ENCODE peak calls at places on chromosomes 16 and 17, in six cellular contexts. W, G, Y, Q, X and S are unnamed samples.

GRCh38 chr16:55433030-55433429 is 46.0 kb upstream of the MMP2 start:
- DNase-seq in W (no peak), G (no peak), Y (no peak), Q (no peak), X (no peak), S (no peak)

GRCh38 chr16:75251280-75252048 is at the start of gene BCAR1:
- DNase-seq in W (peak), G (peak), Y (peak), Q (peak), X (peak), S (peak)

GRCh38 chr16:600781-601180 is 10.9 kb downstream of the RAB40C start:
- DNase-seq in W (no peak), G (no peak), Y (no peak), Q (no peak), X (no peak), S (no peak)

GRCh38 chr17:72726936-72727335 is 365.6 kb downstream of the SLC39A11 start:
- DNase-seq in W (no peak), G (peak), Y (no peak), Q (peak), X (no peak), S (no peak)

GRCh38 chr17:4852504-4853075 is 19.4 kb downstream of the MINK1 start:
- DNase-seq in W (no peak), G (peak), Y (no peak), Q (peak), X (no peak), S (no peak)

GRCh38 chr17:74736423-74737298 is at the start of gene RAB37:
- DNase-seq in W (no peak), G (no peak), Y (peak), Q (no peak), X (no peak), S (no peak)

GRCh38 chr17:322006-322780 is 30.4 kb downstream of the RPH3AL start:
- DNase-seq in W (no peak), G (no peak), Y (peak), Q (no peak), X (no peak), S (no peak)

GRCh38 chr17:44850612-44851011 is 2.9 kb downstream of the HIGD1B start:
- DNase-seq in W (no peak), G (no peak), Y (no peak), Q (no peak), X (no peak), S (no peak)

GRCh38 chr16:68244903-68245853 is at the start of gene PLA2G15:
- DNase-seq in W (peak), G (peak), Y (peak), Q (peak), X (peak), S (peak)

GRCh38 chr17:48498168-48498840 is 32.5 kb downstream of the HOXB1 start:
- DNase-seq in W (peak), G (no peak), Y (no peak), Q (peak), X (no peak), S (no peak)

GRCh38 chr17:2388705-2389099 is 12.2 kb downstream of the MNT start:
- DNase-seq in W (no peak), G (no peak), Y (peak), Q (no peak), X (no peak), S (no peak)

GRCh38 chr17:34254651-34255380 is at the start of gene CCL2:
- DNase-seq in W (no peak), G (peak), Y (peak), Q (peak), X (peak), S (no peak)

GRCh38 chr16:79170565-79171242 is 429.8 kb downstream of the MAF start:
- DNase-seq in W (no peak), G (no peak), Y (no peak), Q (peak), X (no peak), S (no peak)

GRCh38 chr16:85399583-85400284 is 213.4 kb upstream of the GSE1 start:
- DNase-seq in W (no peak), G (no peak), Y (no peak), Q (no peak), X (no peak), S (no peak)

GRCh38 chr16:4501071-4501478 is 24.9 kb downstream of the HMOX2 start:
- DNase-seq in W (no peak), G (peak), Y (no peak), Q (no peak), X (no peak), S (no peak)

GRCh38 chr17:27376637-27377547 is 79.4 kb upstream of the KSR1 start:
- DNase-seq in W (no peak), G (peak), Y (no peak), Q (no peak), X (no peak), S (no peak)

GRCh38 chr17:30520882-30521281 is 43.7 kb downstream of the GOSR1 start:
- DNase-seq in W (no peak), G (no peak), Y (no peak), Q (peak), X (no peak), S (no peak)

GRCh38 chr17:38742431-38743308 is 5.5 kb downstream of the PCGF2 start:
- DNase-seq in W (no peak), G (peak), Y (no peak), Q (peak), X (no peak), S (no peak)

GRCh38 chr17:51516924-51517323 is 256.6 kb downstream of the UTP18 start:
- DNase-seq in W (no peak), G (no peak), Y (no peak), Q (no peak), X (no peak), S (no peak)

GRCh38 chr17:50664788-50665458 is 30.2 kb downstream of the ABCC3 start:
- DNase-seq in W (no peak), G (no peak), Y (no peak), Q (no peak), X (no peak), S (no peak)

GRCh38 chr17:39092672-39093250 is 58.7 kb downstream of the PLXDC1 start:
- DNase-seq in W (no peak), G (no peak), Y (no peak), Q (no peak), X (no peak), S (no peak)

GRCh38 chr16:87125206-87126155 is 191.7 kb downstream of the C16orf95 start:
- DNase-seq in W (no peak), G (no peak), Y (no peak), Q (no peak), X (no peak), S (no peak)

GRCh38 chr17:66272699-66273390 is 29.6 kb upstream of the PRKCA start:
- DNase-seq in W (no peak), G (peak), Y (no peak), Q (peak), X (no peak), S (no peak)

GRCh38 chr16:69618307-69618706 is 52.5 kb downstream of the NFAT5 start:
- DNase-seq in W (no peak), G (no peak), Y (no peak), Q (peak), X (no peak), S (no peak)

GRCh38 chr16:82761236-82761635 is 134.5 kb downstream of the CDH13 start:
- DNase-seq in W (no peak), G (peak), Y (no peak), Q (peak), X (no peak), S (no peak)

GRCh38 chr17:58184986-58185761 is 7.4 kb upstream of the EPX start:
- DNase-seq in W (no peak), G (no peak), Y (no peak), Q (no peak), X (no peak), S (no peak)

GRCh38 chr17:32517982-32518381 is 31.2 kb downstream of the CDK5R1 start:
- DNase-seq in W (no peak), G (no peak), Y (no peak), Q (no peak), X (no peak), S (no peak)

GRCh38 chr17:37291351-37291750 is 84.4 kb upstream of the C17orf78 start:
- DNase-seq in W (no peak), G (no peak), Y (no peak), Q (no peak), X (no peak), S (no peak)
- H4K91ac ChIP-seq in W (no peak), G (no peak), Y (no peak), Q (no peak), X (no peak), S (no peak)

GRCh38 chr16:46911650-46912049 is 27.5 kb downstream of the GPT2 start:
- DNase-seq in W (no peak), G (no peak), Y (no peak), Q (no peak), X (no peak), S (no peak)
- H4K91ac ChIP-seq in W (no peak), G (no peak), Y (no peak), Q (no peak), X (no peak), S (no peak)

GRCh38 chr16:17965131-17965530 is 371.4 kb downstream of the NPIPA8 start:
- DNase-seq in W (no peak), G (no peak), Y (no peak), Q (no peak), X (no peak), S (no peak)

GRCh38 chr16:17963185-17963836 is 373.2 kb downstream of the NPIPA8 start:
- DNase-seq in W (no peak), G (no peak), Y (no peak), Q (no peak), X (no peak), S (no peak)

GRCh38 chr16:17964196-17964595 is 372.3 kb downstream of the NPIPA8 start:
- DNase-seq in W (no peak), G (no peak), Y (no peak), Q (no peak), X (no peak), S (no peak)

DNA sequence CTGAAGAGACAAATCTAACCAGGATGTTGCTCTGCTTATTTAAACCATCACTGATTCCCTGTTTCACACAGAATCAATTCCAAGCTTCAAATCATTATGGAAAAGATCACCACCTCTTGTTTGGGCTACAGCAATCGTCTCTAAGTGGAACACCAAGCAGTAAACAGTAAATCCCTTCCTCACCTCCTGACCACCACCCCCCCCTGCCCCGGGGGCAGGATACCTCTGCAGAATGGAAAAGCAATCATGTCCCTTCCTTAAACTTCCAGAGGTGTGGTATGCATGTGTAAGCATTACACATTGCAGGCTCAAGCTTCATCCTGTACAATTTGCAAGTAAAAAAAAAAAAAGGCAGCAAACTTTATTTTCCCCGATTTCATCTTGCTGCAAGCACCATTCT is 373.8 kb downstream of the NPIPA8 start:
- DNase-seq in W (no peak), G (no peak), Y (no peak), Q (no peak), X (no peak), S (no peak)
- H4K91ac ChIP-seq in W (no peak), G (no peak), Y (no peak), Q (no peak), X (no peak), S (no peak)

DNA sequence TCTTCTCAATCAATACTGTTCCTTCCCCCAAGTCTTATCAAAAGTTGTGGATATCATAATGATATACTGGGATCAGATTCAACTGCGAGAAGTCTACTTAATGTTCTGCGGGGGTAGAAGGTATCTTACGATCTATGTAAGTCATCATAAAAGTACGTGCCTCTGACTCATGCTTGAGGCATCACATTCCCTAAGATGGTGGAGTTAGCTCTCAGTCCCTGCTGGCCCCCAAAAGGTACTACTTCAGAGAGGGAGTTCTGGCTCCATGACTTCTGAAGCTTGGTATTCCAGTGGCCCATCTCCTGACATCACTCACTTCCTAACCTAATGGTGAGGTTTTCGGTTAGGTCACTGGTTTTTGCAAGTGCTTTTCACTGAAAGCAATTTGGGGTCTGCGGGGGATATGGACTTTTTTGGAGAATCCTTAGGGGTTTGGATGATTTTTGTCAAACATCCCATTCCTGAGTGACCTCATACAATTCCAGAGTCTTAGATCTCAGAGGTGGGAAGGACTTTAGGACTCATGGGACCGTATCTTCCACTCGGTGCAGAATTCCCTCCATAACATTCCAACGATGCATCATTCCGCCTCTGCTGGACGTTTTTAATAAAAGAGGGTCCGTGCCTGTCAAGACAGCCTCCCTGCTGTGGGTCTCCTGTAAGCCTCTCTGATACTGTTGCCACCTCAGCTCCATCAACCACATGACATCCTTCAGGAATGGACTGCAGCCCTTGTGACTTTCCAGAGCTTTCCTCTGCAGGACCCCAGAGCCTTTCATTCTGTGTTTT is 74.3 kb downstream of the DYNLRB2 start:
- DNase-seq in W (peak), G (peak), Y (no peak), Q (peak), X (no peak), S (no peak)
- H4K91ac ChIP-seq in W (no peak), G (peak), Y (no peak), Q (no peak), X (no peak), S (no peak)

GRCh38 chr16:10616744-10617640 is 36.6 kb upstream of the EMP2 start:
- DNase-seq in W (no peak), G (peak), Y (peak), Q (no peak), X (no peak), S (no peak)
- H4K91ac ChIP-seq in W (peak), G (no peak), Y (no peak), Q (no peak), X (peak), S (peak)

DNA sequence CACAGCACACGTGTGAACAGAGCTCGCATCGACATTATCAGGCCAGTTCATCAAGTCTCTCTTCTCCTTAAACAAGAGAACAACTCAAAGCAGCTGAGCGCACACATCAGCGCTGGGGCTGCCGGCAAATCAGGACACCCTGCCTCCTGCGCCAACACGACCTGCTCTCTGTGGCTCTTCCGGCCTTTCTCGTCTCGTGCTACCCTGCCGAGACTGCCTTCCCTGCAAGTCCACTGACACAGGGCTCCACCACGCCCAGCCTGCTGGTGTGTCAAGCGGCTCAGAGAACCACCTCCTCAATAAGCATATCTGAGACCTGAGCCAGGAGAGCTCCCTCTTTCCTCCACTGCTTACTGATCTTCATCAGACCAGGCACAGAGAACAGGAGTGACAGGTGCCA is 96.9 kb downstream of the ZNF778 start:
- DNase-seq in W (no peak), G (no peak), Y (no peak), Q (no peak), X (no peak), S (no peak)
- H4K91ac ChIP-seq in W (no peak), G (no peak), Y (no peak), Q (no peak), X (no peak), S (no peak)

GRCh38 chr17:3447625-3448024 is 14.0 kb upstream of the OR1E2 start:
- DNase-seq in W (no peak), G (no peak), Y (peak), Q (no peak), X (no peak), S (peak)

GRCh38 chr17:3448059-3448630 is 14.5 kb upstream of the OR1E2 start:
- DNase-seq in W (no peak), G (no peak), Y (no peak), Q (no peak), X (no peak), S (no peak)
- H4K91ac ChIP-seq in W (no peak), G (no peak), Y (no peak), Q (no peak), X (no peak), S (no peak)